ENCODE peak calls at places on chromosomes 16 and 17, in six cellular contexts. D, A, Z, L, B and J are unnamed samples.

GRCh38 chr16:90044111-90044551 is 24.9 kb upstream of the DBNDD1 start:
- DNase-seq in D (peak), A (no peak), Z (no peak), B (peak), L (peak), J (no peak)

GRCh38 chr17:29807520-29808361 is 122.3 kb downstream of the SSH2 start:
- DNase-seq in B (peak), L (peak), Z (peak), D (peak), A (peak), J (peak)

GRCh38 chr16:67398546-67399217 is 5.4 kb upstream of the TPPP3 start:
- DNase-seq in D (no peak), Z (no peak), L (no peak), A (no peak), B (no peak), J (no peak)

GRCh38 chr16:85276741-85277140 is 164.5 kb upstream of the CIBAR2 start:
- DNase-seq in L (no peak), A (no peak), D (no peak), B (no peak), Z (no peak), J (no peak)

GRCh38 chr16:65829076-65829475 is 537.4 kb upstream of the CDH5 start:
- DNase-seq in A (no peak), D (no peak), B (no peak), L (no peak), Z (no peak), J (no peak)

GRCh38 chr17:38558751-38559024 is 47.1 kb downstream of the SRCIN1 start:
- DNase-seq in A (no peak), B (no peak), D (no peak), L (no peak), Z (no peak), J (no peak)

GRCh38 chr16:56356276-56357241 is 68.8 kb downstream of the AMFR start:
- DNase-seq in L (peak), A (peak), D (peak), B (peak), Z (peak), J (peak)

GRCh38 chr16:48231675-48232214 is 12.4 kb upstream of the LONP2 start:
- DNase-seq in Z (no peak), D (peak), L (peak), A (peak), B (peak), J (peak)

GRCh38 chr17:68698761-68699160 is 97.6 kb upstream of the FAM20A start:
- DNase-seq in L (no peak), B (no peak), Z (no peak), D (no peak), A (no peak), J (no peak)

GRCh38 chr17:21711182-21711581 is 18.9 kb downstream of the KCNJ18 start:
- DNase-seq in Z (no peak), B (no peak), L (no peak), D (no peak), A (no peak), J (no peak)

GRCh38 chr17:12078791-12079190 is 58.1 kb downstream of the MAP2K4 start:
- DNase-seq in B (no peak), Z (no peak), L (no peak), A (no peak), D (no peak), J (peak)

GRCh38 chr17:49973271-49973615 is 4.3 kb downstream of the DLX4 start:
- DNase-seq in L (no peak), Z (no peak), A (no peak), D (no peak), B (no peak), J (no peak)

GRCh38 chr17:70563301-70563820 is 394.0 kb downstream of the KCNJ2 start:
- DNase-seq in L (no peak), D (no peak), Z (no peak), A (no peak), B (no peak), J (peak)

GRCh38 chr17:43543771-43544575 is 2.2 kb downstream of the ETV4 start:
- DNase-seq in A (no peak), D (no peak), L (peak), B (peak), Z (no peak), J (no peak)

GRCh38 chr16:52069866-52070265 is 477.1 kb downstream of the TOX3 start:
- DNase-seq in L (no peak), B (peak), D (peak), Z (no peak), A (peak), J (peak)

GRCh38 chr17:80071116-80071980 is 30.0 kb upstream of the GAA start:
- DNase-seq in Z (no peak), D (no peak), B (peak), L (no peak), A (no peak), J (peak)

GRCh38 chr17:80067393-80067986 is 31.0 kb downstream of the CCDC40 start:
- DNase-seq in Z (no peak), D (no peak), B (peak), A (no peak), L (no peak), J (no peak)

GRCh38 chr17:80070375-80071115 is 30.8 kb upstream of the GAA start:
- DNase-seq in B (no peak), D (no peak), L (no peak), A (no peak), Z (no peak), J (no peak)

GRCh38 chr17:80068301-80069160 is 32.1 kb downstream of the CCDC40 start:
- DNase-seq in D (no peak), A (peak), Z (no peak), L (peak), B (peak), J (peak)

DNA sequence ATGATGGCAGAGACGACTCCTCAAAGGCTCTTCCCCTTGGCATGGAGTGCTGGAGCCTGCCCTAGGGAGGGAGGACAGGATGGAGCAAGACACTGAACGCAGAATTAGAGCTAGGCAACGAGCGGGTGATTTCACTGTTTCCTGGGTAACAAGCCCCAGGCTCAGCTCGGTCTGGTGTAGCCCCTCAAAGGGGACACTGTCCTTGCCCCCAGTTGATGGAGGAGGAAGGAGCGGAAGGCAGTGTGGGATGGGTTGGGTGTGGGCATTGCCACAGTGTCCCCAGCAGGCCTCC is 31.5 kb upstream of the GAA start:
- DNase-seq in B (no peak), A (no peak), L (no peak), D (no peak), Z (no peak), J (no peak)
- TF ChIP-seq SMC3 in B (no peak), A (no peak), L (no peak), D (no peak), Z (no peak), J (no peak)

GRCh38 chr16:11681977-11682654 is 13.9 kb downstream of the SNN start:
- DNase-seq in A (no peak), B (no peak), D (no peak), Z (no peak), L (no peak), J (no peak)
- TF ChIP-seq SMC3 in A (no peak), B (no peak), D (no peak), Z (no peak), L (no peak), J (no peak)

DNA sequence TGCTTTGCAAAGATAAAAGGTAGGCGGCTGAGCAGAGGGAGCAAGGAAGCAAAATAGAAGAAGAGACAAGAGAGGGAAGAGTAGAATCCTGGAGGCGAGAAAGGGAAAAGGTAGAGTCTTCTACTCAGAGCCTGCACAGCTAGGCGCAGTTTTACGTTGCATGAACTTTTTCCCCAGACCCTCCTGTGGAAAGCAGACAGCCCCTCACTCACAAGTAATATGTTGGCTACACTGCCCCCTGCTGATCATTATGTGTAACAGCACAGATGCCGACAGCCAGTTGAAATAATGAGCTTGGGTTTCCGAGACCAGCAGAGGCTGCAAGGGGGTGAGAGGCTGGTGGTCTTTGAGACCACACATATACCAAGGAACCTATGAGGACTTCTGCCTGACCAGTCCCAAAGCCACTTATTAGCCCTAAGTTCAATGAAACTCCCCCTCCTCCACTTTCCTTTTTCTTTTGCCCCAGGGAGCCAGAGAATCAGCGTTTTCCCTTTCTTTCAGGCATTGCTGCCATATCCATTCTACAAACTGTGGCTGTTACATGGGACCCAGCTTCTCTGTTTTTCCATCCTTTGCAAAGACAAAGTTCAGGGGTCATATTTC is 22.5 kb upstream of the CMTR2 start:
- DNase-seq in D (peak), Z (no peak), B (peak), L (peak), A (peak), J (peak)
- TF ChIP-seq SMC3 in D (peak), Z (peak), B (peak), L (peak), A (peak), J (peak)

DNA sequence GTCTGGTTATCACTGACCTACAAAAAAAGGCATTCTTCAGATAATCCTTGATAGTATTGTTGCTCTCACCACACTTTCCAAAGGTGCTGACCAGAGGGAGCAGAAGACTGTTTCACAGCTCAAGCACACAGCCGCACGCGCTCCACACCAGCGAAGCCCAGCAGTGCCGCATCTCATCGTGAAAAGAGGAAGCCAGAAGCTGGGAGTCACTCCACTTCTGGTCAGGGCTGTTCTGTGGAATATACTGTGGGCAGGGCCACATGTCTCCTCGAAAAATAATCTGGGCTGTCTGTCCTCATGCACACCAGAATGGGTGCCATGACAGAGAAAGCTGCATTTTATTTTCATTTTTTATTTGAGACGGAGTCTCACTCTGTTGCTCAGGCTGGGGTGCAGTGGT is 7.3 kb upstream of the PRSS36 start:
- DNase-seq in A (no peak), D (no peak), L (peak), Z (no peak), B (no peak), J (no peak)
- TF ChIP-seq SMC3 in A (no peak), D (no peak), L (no peak), Z (no peak), B (no peak), J (no peak)